ENCODE peak calls at places on chromosome 10, in nine cellular contexts. One of them, this sample, is unnamed.
A peak's percentile ranks its signal among the peaks of the same experiment; 100 is the strongest.

GRCh38 chr10:10644317-10645111 is 373.2 kb upstream of the CELF2 start:
- DNase-seq in stimulated activated CD8-positive, alpha-beta memory T cell treated with anti-CD3 and anti-CD28 coated beads, Interleukin-15, amount 100 ng/mL, for 24 hours: no peak
- DNase-seq in posterior vena cava: peak; percentile 81
- DNase-seq in NCI-H2029: no peak
- DNase-seq in activated CD8-positive, alpha-beta memory T cell treated with anti-CD3 and anti-CD28 coated beads for 24 hours: no peak
- DNase-seq in NCI-H1417: no peak
- DNase-seq in nephron progenitor cell: no peak
- DNase-seq in Ammon's horn: peak; percentile 69
- DNase-seq in HTR-8/SVneo: no peak
- DNase-seq in this sample: no peak

GRCh38 chr10:51462076-51462779 is 237.2 kb downstream of the CSTF2T start:
- DNase-seq in NCI-H1417: no peak
- DNase-seq in stimulated activated CD8-positive, alpha-beta memory T cell treated with anti-CD3 and anti-CD28 coated beads, Interleukin-15, amount 100 ng/mL, for 24 hours: no peak
- DNase-seq in nephron progenitor cell: no peak
- DNase-seq in Ammon's horn: no peak
- DNase-seq in NCI-H2029: no peak
- DNase-seq in HTR-8/SVneo: no peak
- DNase-seq in posterior vena cava: no peak
- DNase-seq in activated CD8-positive, alpha-beta memory T cell treated with anti-CD3 and anti-CD28 coated beads for 24 hours: no peak
- DNase-seq in this sample: no peak

GRCh38 chr10:60430836-60431597 is 41.3 kb upstream of the ANK3 start:
- DNase-seq in NCI-H2029: no peak
- DNase-seq in NCI-H1417: peak; percentile 1
- DNase-seq in stimulated activated CD8-positive, alpha-beta memory T cell treated with anti-CD3 and anti-CD28 coated beads, Interleukin-15, amount 100 ng/mL, for 24 hours: no peak
- DNase-seq in nephron progenitor cell: no peak
- DNase-seq in HTR-8/SVneo: no peak
- DNase-seq in Ammon's horn: no peak
- DNase-seq in activated CD8-positive, alpha-beta memory T cell treated with anti-CD3 and anti-CD28 coated beads for 24 hours: no peak
- DNase-seq in posterior vena cava: no peak
- DNase-seq in this sample: no peak

GRCh38 chr10:96910488-96911395 is 78.6 kb downstream of the LCOR start:
- DNase-seq in stimulated activated CD8-positive, alpha-beta memory T cell treated with anti-CD3 and anti-CD28 coated beads, Interleukin-15, amount 100 ng/mL, for 24 hours: no peak
- DNase-seq in NCI-H1417: peak; percentile 20
- DNase-seq in posterior vena cava: no peak
- DNase-seq in NCI-H2029: no peak
- DNase-seq in activated CD8-positive, alpha-beta memory T cell treated with anti-CD3 and anti-CD28 coated beads for 24 hours: no peak
- DNase-seq in Ammon's horn: peak; percentile 28
- DNase-seq in HTR-8/SVneo: peak; percentile 34
- DNase-seq in nephron progenitor cell: peak; percentile 6
- DNase-seq in this sample: peak; percentile 58

GRCh38 chr10:127044191-127044590 is 139.0 kb downstream of the DOCK1 start:
- DNase-seq in stimulated activated CD8-positive, alpha-beta memory T cell treated with anti-CD3 and anti-CD28 coated beads, Interleukin-15, amount 100 ng/mL, for 24 hours: no peak
- DNase-seq in Ammon's horn: no peak
- DNase-seq in HTR-8/SVneo: no peak
- DNase-seq in nephron progenitor cell: no peak
- DNase-seq in NCI-H2029: no peak
- DNase-seq in activated CD8-positive, alpha-beta memory T cell treated with anti-CD3 and anti-CD28 coated beads for 24 hours: no peak
- DNase-seq in NCI-H1417: no peak
- DNase-seq in posterior vena cava: no peak
- DNase-seq in this sample: no peak

GRCh38 chr10:12444981-12445700 is 95.8 kb downstream of the CAMK1D start:
- DNase-seq in Ammon's horn: no peak
- DNase-seq in HTR-8/SVneo: no peak
- DNase-seq in nephron progenitor cell: no peak
- DNase-seq in NCI-H2029: no peak
- DNase-seq in stimulated activated CD8-positive, alpha-beta memory T cell treated with anti-CD3 and anti-CD28 coated beads, Interleukin-15, amount 100 ng/mL, for 24 hours: no peak
- DNase-seq in activated CD8-positive, alpha-beta memory T cell treated with anti-CD3 and anti-CD28 coated beads for 24 hours: no peak
- DNase-seq in NCI-H1417: no peak
- DNase-seq in posterior vena cava: no peak
- DNase-seq in this sample: no peak

GRCh38 chr10:16765532-16766365 is 51.5 kb downstream of the RSU1 start:
- DNase-seq in stimulated activated CD8-positive, alpha-beta memory T cell treated with anti-CD3 and anti-CD28 coated beads, Interleukin-15, amount 100 ng/mL, for 24 hours: no peak
- DNase-seq in posterior vena cava: no peak
- DNase-seq in HTR-8/SVneo: no peak
- DNase-seq in NCI-H2029: no peak
- DNase-seq in Ammon's horn: no peak
- DNase-seq in activated CD8-positive, alpha-beta memory T cell treated with anti-CD3 and anti-CD28 coated beads for 24 hours: no peak
- DNase-seq in nephron progenitor cell: no peak
- DNase-seq in NCI-H1417: no peak
- DNase-seq in this sample: no peak

GRCh38 chr10:3714526-3714925 is 70.5 kb downstream of the KLF6 start:
- DNase-seq in stimulated activated CD8-positive, alpha-beta memory T cell treated with anti-CD3 and anti-CD28 coated beads, Interleukin-15, amount 100 ng/mL, for 24 hours: no peak
- DNase-seq in Ammon's horn: no peak
- DNase-seq in posterior vena cava: no peak
- DNase-seq in NCI-H2029: no peak
- DNase-seq in nephron progenitor cell: no peak
- DNase-seq in HTR-8/SVneo: no peak
- DNase-seq in activated CD8-positive, alpha-beta memory T cell treated with anti-CD3 and anti-CD28 coated beads for 24 hours: no peak
- DNase-seq in NCI-H1417: no peak
- DNase-seq in this sample: no peak

GRCh38 chr10:110269641-110270318 is 34.9 kb downstream of the SMNDC1 start:
- DNase-seq in activated CD8-positive, alpha-beta memory T cell treated with anti-CD3 and anti-CD28 coated beads for 24 hours: no peak
- DNase-seq in nephron progenitor cell: no peak
- DNase-seq in Ammon's horn: peak; percentile 86
- DNase-seq in NCI-H2029: no peak
- DNase-seq in HTR-8/SVneo: no peak
- DNase-seq in NCI-H1417: no peak
- DNase-seq in stimulated activated CD8-positive, alpha-beta memory T cell treated with anti-CD3 and anti-CD28 coated beads, Interleukin-15, amount 100 ng/mL, for 24 hours: no peak
- DNase-seq in posterior vena cava: no peak
- DNase-seq in this sample: no peak

GRCh38 chr10:43203491-43204393 is 63.1 kb downstream of the RASGEF1A start:
- DNase-seq in NCI-H1417: no peak
- DNase-seq in posterior vena cava: peak; percentile 77
- DNase-seq in HTR-8/SVneo: no peak
- DNase-seq in nephron progenitor cell: peak; percentile 68
- DNase-seq in stimulated activated CD8-positive, alpha-beta memory T cell treated with anti-CD3 and anti-CD28 coated beads, Interleukin-15, amount 100 ng/mL, for 24 hours: no peak
- DNase-seq in NCI-H2029: peak; percentile 38
- DNase-seq in activated CD8-positive, alpha-beta memory T cell treated with anti-CD3 and anti-CD28 coated beads for 24 hours: peak; percentile 64
- DNase-seq in Ammon's horn: no peak
- DNase-seq in this sample: peak; percentile 46

GRCh38 chr10:78353636-78354035 is 320.0 kb downstream of the RPS24 start:
- DNase-seq in NCI-H2029: no peak
- DNase-seq in NCI-H1417: no peak
- DNase-seq in Ammon's horn: no peak
- DNase-seq in stimulated activated CD8-positive, alpha-beta memory T cell treated with anti-CD3 and anti-CD28 coated beads, Interleukin-15, amount 100 ng/mL, for 24 hours: no peak
- DNase-seq in HTR-8/SVneo: no peak
- DNase-seq in posterior vena cava: no peak
- DNase-seq in activated CD8-positive, alpha-beta memory T cell treated with anti-CD3 and anti-CD28 coated beads for 24 hours: no peak
- DNase-seq in nephron progenitor cell: no peak
- DNase-seq in this sample: no peak

GRCh38 chr10:95221124-95221523 is 27.1 kb downstream of the ACSM6 start:
- DNase-seq in stimulated activated CD8-positive, alpha-beta memory T cell treated with anti-CD3 and anti-CD28 coated beads, Interleukin-15, amount 100 ng/mL, for 24 hours: no peak
- DNase-seq in HTR-8/SVneo: no peak
- DNase-seq in NCI-H2029: no peak
- DNase-seq in NCI-H1417: no peak
- DNase-seq in Ammon's horn: no peak
- DNase-seq in posterior vena cava: no peak
- DNase-seq in activated CD8-positive, alpha-beta memory T cell treated with anti-CD3 and anti-CD28 coated beads for 24 hours: no peak
- DNase-seq in nephron progenitor cell: no peak
- DNase-seq in this sample: no peak

GRCh38 chr10:10394933-10395658 is 622.6 kb upstream of the CELF2 start:
- DNase-seq in Ammon's horn: no peak
- DNase-seq in posterior vena cava: no peak
- DNase-seq in NCI-H2029: no peak
- DNase-seq in stimulated activated CD8-positive, alpha-beta memory T cell treated with anti-CD3 and anti-CD28 coated beads, Interleukin-15, amount 100 ng/mL, for 24 hours: no peak
- DNase-seq in activated CD8-positive, alpha-beta memory T cell treated with anti-CD3 and anti-CD28 coated beads for 24 hours: no peak
- DNase-seq in NCI-H1417: no peak
- DNase-seq in HTR-8/SVneo: no peak
- DNase-seq in nephron progenitor cell: no peak
- DNase-seq in this sample: no peak

GRCh38 chr10:122882798-122883197 is 3.4 kb upstream of the FAM24B start:
- DNase-seq in NCI-H1417: no peak
- DNase-seq in nephron progenitor cell: no peak
- DNase-seq in NCI-H2029: no peak
- DNase-seq in posterior vena cava: no peak
- DNase-seq in Ammon's horn: no peak
- DNase-seq in activated CD8-positive, alpha-beta memory T cell treated with anti-CD3 and anti-CD28 coated beads for 24 hours: no peak
- DNase-seq in HTR-8/SVneo: no peak
- DNase-seq in stimulated activated CD8-positive, alpha-beta memory T cell treated with anti-CD3 and anti-CD28 coated beads, Interleukin-15, amount 100 ng/mL, for 24 hours: no peak
- DNase-seq in this sample: no peak

GRCh38 chr10:15735766-15736165 is 16.0 kb upstream of the ITGA8 start:
- DNase-seq in posterior vena cava: no peak
- DNase-seq in activated CD8-positive, alpha-beta memory T cell treated with anti-CD3 and anti-CD28 coated beads for 24 hours: no peak
- DNase-seq in NCI-H2029: no peak
- DNase-seq in Ammon's horn: no peak
- DNase-seq in HTR-8/SVneo: no peak
- DNase-seq in NCI-H1417: no peak
- DNase-seq in nephron progenitor cell: no peak
- DNase-seq in stimulated activated CD8-positive, alpha-beta memory T cell treated with anti-CD3 and anti-CD28 coated beads, Interleukin-15, amount 100 ng/mL, for 24 hours: no peak
- DNase-seq in this sample: no peak

GRCh38 chr10:78589687-78590086 is 479.1 kb upstream of the ZMIZ1 start:
- DNase-seq in stimulated activated CD8-positive, alpha-beta memory T cell treated with anti-CD3 and anti-CD28 coated beads, Interleukin-15, amount 100 ng/mL, for 24 hours: no peak
- DNase-seq in Ammon's horn: no peak
- DNase-seq in NCI-H2029: no peak
- DNase-seq in NCI-H1417: no peak
- DNase-seq in posterior vena cava: no peak
- DNase-seq in HTR-8/SVneo: no peak
- DNase-seq in nephron progenitor cell: no peak
- DNase-seq in activated CD8-positive, alpha-beta memory T cell treated with anti-CD3 and anti-CD28 coated beads for 24 hours: no peak
- DNase-seq in this sample: no peak

GRCh38 chr10:3249292-3249889 is 76.8 kb upstream of the PITRM1 start:
- DNase-seq in posterior vena cava: no peak
- DNase-seq in stimulated activated CD8-positive, alpha-beta memory T cell treated with anti-CD3 and anti-CD28 coated beads, Interleukin-15, amount 100 ng/mL, for 24 hours: no peak
- DNase-seq in NCI-H1417: no peak
- DNase-seq in nephron progenitor cell: no peak
- DNase-seq in activated CD8-positive, alpha-beta memory T cell treated with anti-CD3 and anti-CD28 coated beads for 24 hours: no peak
- DNase-seq in NCI-H2029: no peak
- DNase-seq in HTR-8/SVneo: no peak
- DNase-seq in Ammon's horn: no peak
- DNase-seq in this sample: no peak

GRCh38 chr10:28652703-28653102 is 24.6 kb upstream of the BAMBI start:
- DNase-seq in posterior vena cava: no peak
- DNase-seq in activated CD8-positive, alpha-beta memory T cell treated with anti-CD3 and anti-CD28 coated beads for 24 hours: no peak
- DNase-seq in Ammon's horn: no peak
- DNase-seq in nephron progenitor cell: no peak
- DNase-seq in stimulated activated CD8-positive, alpha-beta memory T cell treated with anti-CD3 and anti-CD28 coated beads, Interleukin-15, amount 100 ng/mL, for 24 hours: no peak
- DNase-seq in NCI-H1417: no peak
- DNase-seq in HTR-8/SVneo: no peak
- DNase-seq in NCI-H2029: no peak
- DNase-seq in this sample: no peak

GRCh38 chr10:122638106-122638505 is 61.5 kb downstream of the C10orf120 start:
- DNase-seq in Ammon's horn: no peak
- DNase-seq in posterior vena cava: peak; percentile 23
- DNase-seq in stimulated activated CD8-positive, alpha-beta memory T cell treated with anti-CD3 and anti-CD28 coated beads, Interleukin-15, amount 100 ng/mL, for 24 hours: no peak
- DNase-seq in NCI-H2029: no peak
- DNase-seq in HTR-8/SVneo: no peak
- DNase-seq in activated CD8-positive, alpha-beta memory T cell treated with anti-CD3 and anti-CD28 coated beads for 24 hours: no peak
- DNase-seq in nephron progenitor cell: no peak
- DNase-seq in NCI-H1417: no peak
- DNase-seq in this sample: no peak

GRCh38 chr10:21746118-21746517 is 212.1 kb downstream of the MLLT10 start:
- DNase-seq in activated CD8-positive, alpha-beta memory T cell treated with anti-CD3 and anti-CD28 coated beads for 24 hours: no peak
- DNase-seq in Ammon's horn: no peak
- DNase-seq in stimulated activated CD8-positive, alpha-beta memory T cell treated with anti-CD3 and anti-CD28 coated beads, Interleukin-15, amount 100 ng/mL, for 24 hours: no peak
- DNase-seq in HTR-8/SVneo: no peak
- DNase-seq in NCI-H2029: no peak
- DNase-seq in nephron progenitor cell: no peak
- DNase-seq in NCI-H1417: no peak
- DNase-seq in posterior vena cava: no peak
- DNase-seq in this sample: no peak

GRCh38 chr10:132678436-132679216 is 107.3 kb downstream of the NKX6-2 start:
- DNase-seq in NCI-H2029: no peak
- DNase-seq in activated CD8-positive, alpha-beta memory T cell treated with anti-CD3 and anti-CD28 coated beads for 24 hours: no peak
- DNase-seq in stimulated activated CD8-positive, alpha-beta memory T cell treated with anti-CD3 and anti-CD28 coated beads, Interleukin-15, amount 100 ng/mL, for 24 hours: no peak
- DNase-seq in HTR-8/SVneo: no peak
- DNase-seq in nephron progenitor cell: no peak
- DNase-seq in Ammon's horn: no peak
- DNase-seq in posterior vena cava: peak; percentile 69
- DNase-seq in NCI-H1417: no peak
- DNase-seq in this sample: no peak

GRCh38 chr10:7788640-7789335 is 811 bp downstream of the ATP5F1C start:
- DNase-seq in activated CD8-positive, alpha-beta memory T cell treated with anti-CD3 and anti-CD28 coated beads for 24 hours: no peak
- DNase-seq in NCI-H1417: no peak
- DNase-seq in nephron progenitor cell: no peak
- DNase-seq in posterior vena cava: no peak
- DNase-seq in NCI-H2029: peak; percentile 4
- DNase-seq in Ammon's horn: no peak
- DNase-seq in HTR-8/SVneo: no peak
- DNase-seq in stimulated activated CD8-positive, alpha-beta memory T cell treated with anti-CD3 and anti-CD28 coated beads, Interleukin-15, amount 100 ng/mL, for 24 hours: no peak
- DNase-seq in this sample: peak; percentile 24

GRCh38 chr10:35336084-35336831 is at the start of gene CCNY:
- DNase-seq in posterior vena cava: peak; percentile 92
- DNase-seq in stimulated activated CD8-positive, alpha-beta memory T cell treated with anti-CD3 and anti-CD28 coated beads, Interleukin-15, amount 100 ng/mL, for 24 hours: peak; percentile 67
- DNase-seq in nephron progenitor cell: peak; percentile 87
- DNase-seq in NCI-H2029: no peak
- DNase-seq in HTR-8/SVneo: peak; percentile 84
- DNase-seq in activated CD8-positive, alpha-beta memory T cell treated with anti-CD3 and anti-CD28 coated beads for 24 hours: peak; percentile 90
- DNase-seq in Ammon's horn: peak; percentile 73
- DNase-seq in NCI-H1417: peak; percentile 64
- DNase-seq in this sample: peak; percentile 82

GRCh38 chr10:70090951-70091350 is 38.3 kb downstream of the MACROH2A2 start:
- DNase-seq in activated CD8-positive, alpha-beta memory T cell treated with anti-CD3 and anti-CD28 coated beads for 24 hours: no peak
- DNase-seq in NCI-H2029: no peak
- DNase-seq in nephron progenitor cell: no peak
- DNase-seq in posterior vena cava: no peak
- DNase-seq in stimulated activated CD8-positive, alpha-beta memory T cell treated with anti-CD3 and anti-CD28 coated beads, Interleukin-15, amount 100 ng/mL, for 24 hours: no peak
- DNase-seq in Ammon's horn: no peak
- DNase-seq in NCI-H1417: no peak
- DNase-seq in HTR-8/SVneo: no peak
- DNase-seq in this sample: no peak

GRCh38 chr10:129531195-129531968 is 64.3 kb downstream of the MGMT start:
- DNase-seq in nephron progenitor cell: no peak
- DNase-seq in NCI-H2029: no peak
- DNase-seq in Ammon's horn: no peak
- DNase-seq in HTR-8/SVneo: peak; percentile 32
- DNase-seq in posterior vena cava: no peak
- DNase-seq in NCI-H1417: no peak
- DNase-seq in stimulated activated CD8-positive, alpha-beta memory T cell treated with anti-CD3 and anti-CD28 coated beads, Interleukin-15, amount 100 ng/mL, for 24 hours: no peak
- DNase-seq in activated CD8-positive, alpha-beta memory T cell treated with anti-CD3 and anti-CD28 coated beads for 24 hours: no peak
- DNase-seq in this sample: no peak

GRCh38 chr10:133008196-133008595 is 65.8 kb upstream of the CFAP46 start:
- DNase-seq in activated CD8-positive, alpha-beta memory T cell treated with anti-CD3 and anti-CD28 coated beads for 24 hours: no peak
- DNase-seq in stimulated activated CD8-positive, alpha-beta memory T cell treated with anti-CD3 and anti-CD28 coated beads, Interleukin-15, amount 100 ng/mL, for 24 hours: no peak
- DNase-seq in HTR-8/SVneo: no peak
- DNase-seq in posterior vena cava: no peak
- DNase-seq in Ammon's horn: no peak
- DNase-seq in NCI-H2029: no peak
- DNase-seq in nephron progenitor cell: no peak
- DNase-seq in NCI-H1417: no peak
- DNase-seq in this sample: no peak

GRCh38 chr10:18233775-18234174 is 93.6 kb downstream of the CACNB2 start:
- DNase-seq in activated CD8-positive, alpha-beta memory T cell treated with anti-CD3 and anti-CD28 coated beads for 24 hours: no peak
- DNase-seq in Ammon's horn: no peak
- DNase-seq in NCI-H2029: no peak
- DNase-seq in stimulated activated CD8-positive, alpha-beta memory T cell treated with anti-CD3 and anti-CD28 coated beads, Interleukin-15, amount 100 ng/mL, for 24 hours: no peak
- DNase-seq in NCI-H1417: no peak
- DNase-seq in posterior vena cava: no peak
- DNase-seq in HTR-8/SVneo: no peak
- DNase-seq in nephron progenitor cell: peak; percentile 10
- DNase-seq in this sample: no peak

GRCh38 chr10:119301397-119301796 is 94.0 kb downstream of the GRK5 start:
- DNase-seq in NCI-H2029: no peak
- DNase-seq in HTR-8/SVneo: no peak
- DNase-seq in stimulated activated CD8-positive, alpha-beta memory T cell treated with anti-CD3 and anti-CD28 coated beads, Interleukin-15, amount 100 ng/mL, for 24 hours: peak; percentile 22
- DNase-seq in Ammon's horn: no peak
- DNase-seq in NCI-H1417: no peak
- DNase-seq in activated CD8-positive, alpha-beta memory T cell treated with anti-CD3 and anti-CD28 coated beads for 24 hours: peak; percentile 82
- DNase-seq in nephron progenitor cell: no peak
- DNase-seq in posterior vena cava: no peak
- DNase-seq in this sample: no peak

GRCh38 chr10:43419997-43420368 is 11.0 kb upstream of the HNRNPF start:
- DNase-seq in posterior vena cava: no peak
- DNase-seq in NCI-H2029: no peak
- DNase-seq in stimulated activated CD8-positive, alpha-beta memory T cell treated with anti-CD3 and anti-CD28 coated beads, Interleukin-15, amount 100 ng/mL, for 24 hours: no peak
- DNase-seq in HTR-8/SVneo: no peak
- DNase-seq in NCI-H1417: no peak
- DNase-seq in nephron progenitor cell: no peak
- DNase-seq in activated CD8-positive, alpha-beta memory T cell treated with anti-CD3 and anti-CD28 coated beads for 24 hours: no peak
- DNase-seq in Ammon's horn: no peak
- DNase-seq in this sample: no peak

GRCh38 chr10:120217736-120218135 is 239.3 kb upstream of the PLPP4 start:
- DNase-seq in HTR-8/SVneo: no peak
- DNase-seq in posterior vena cava: no peak
- DNase-seq in nephron progenitor cell: peak; percentile 9
- DNase-seq in Ammon's horn: no peak
- DNase-seq in stimulated activated CD8-positive, alpha-beta memory T cell treated with anti-CD3 and anti-CD28 coated beads, Interleukin-15, amount 100 ng/mL, for 24 hours: no peak
- DNase-seq in NCI-H2029: no peak
- DNase-seq in activated CD8-positive, alpha-beta memory T cell treated with anti-CD3 and anti-CD28 coated beads for 24 hours: no peak
- DNase-seq in NCI-H1417: no peak
- DNase-seq in this sample: no peak

GRCh38 chr10:86082556-86082955 is 284.0 kb downstream of the GRID1 start:
- DNase-seq in activated CD8-positive, alpha-beta memory T cell treated with anti-CD3 and anti-CD28 coated beads for 24 hours: peak; percentile 26
- DNase-seq in Ammon's horn: no peak
- DNase-seq in posterior vena cava: peak; percentile 44
- DNase-seq in nephron progenitor cell: no peak
- DNase-seq in HTR-8/SVneo: no peak
- DNase-seq in NCI-H1417: no peak
- DNase-seq in stimulated activated CD8-positive, alpha-beta memory T cell treated with anti-CD3 and anti-CD28 coated beads, Interleukin-15, amount 100 ng/mL, for 24 hours: no peak
- DNase-seq in NCI-H2029: no peak
- DNase-seq in this sample: no peak

This sample was measured in germinal center.